ENCODE peak calls at places on chromosomes 16 and 17, in five cellular contexts. L is C1 segment of cervical spinal cord, O is psoas muscle, M is fibroblast of lung, S is NCI-H446 treated with DMSO at 0.1 percent for 48 hours. G is an unnamed sample.

GRCh38 chr16:58814348-58814801 is 80.3 kb upstream of the GOT2 start:
- DNase-seq in L (peak), O (no peak), M (peak), S (no peak), G (peak)

GRCh38 chr16:89478576-89479221 is 11.7 kb downstream of the ANKRD11 start:
- DNase-seq in L (no peak), O (no peak), M (no peak), S (no peak), G (peak)

GRCh38 chr16:90077757-90078593 is 844 bp upstream of the PRDM7 start:
- DNase-seq in L (no peak), O (no peak), M (peak), S (no peak), G (peak)

GRCh38 chr17:38898812-38899348 is 26.5 kb upstream of the LASP1NB start:
- DNase-seq in L (no peak), O (peak), M (no peak), S (no peak), G (no peak)

GRCh38 chr16:8505327-8505991 is 84.9 kb downstream of the TMEM114 start:
- DNase-seq in L (no peak), O (no peak), M (no peak), S (no peak), G (no peak)

GRCh38 chr17:49985310-49985990 is 9.6 kb downstream of the DLX3 start:
- DNase-seq in L (no peak), O (no peak), M (no peak), S (no peak), G (no peak)

GRCh38 chr16:81137012-81137335 is 40.8 kb upstream of the GCSH start:
- DNase-seq in L (no peak), O (no peak), M (peak), S (no peak), G (peak)

GRCh38 chr16:55569025-55569424 is 2.5 kb downstream of the CAPNS2 start:
- DNase-seq in L (no peak), O (no peak), M (peak), S (no peak), G (no peak)

GRCh38 chr16:68079616-68080344 is 5.4 kb upstream of the NFATC3 start:
- DNase-seq in L (peak), O (peak), M (peak), S (no peak), G (no peak)

G was measured in trophoblast cell.